ENCODE peak calls at places on chromosomes 3 and 15, in five cellular contexts. One of them, this sample, is unnamed.

GRCh38 chr3:151047636-151048035 is 37.8 kb upstream of the MED12L start:
- DNase-seq in cardiac muscle cell: no peak
- DNase-seq in tibial artery: no peak
- DNase-seq in BJ: no peak
- DNase-seq in AG09319: no peak
- DNase-seq in this sample: no peak

GRCh38 chr15:78509726-78510312 is 2.4 kb downstream of the HYKK start:
- DNase-seq in BJ: no peak
- DNase-seq in cardiac muscle cell: no peak
- DNase-seq in tibial artery: no peak
- DNase-seq in AG09319: no peak
- DNase-seq in this sample: no peak

GRCh38 chr3:170724599-170724998 is 138.7 kb upstream of the SLC7A14 start:
- DNase-seq in BJ: no peak
- DNase-seq in AG09319: no peak
- DNase-seq in cardiac muscle cell: no peak
- DNase-seq in tibial artery: peak; percentile 71
- DNase-seq in this sample: no peak

GRCh38 chr3:185717627-185718330 is 107.1 kb downstream of the IGF2BP2 start:
- DNase-seq in BJ: no peak
- DNase-seq in cardiac muscle cell: no peak
- DNase-seq in tibial artery: no peak
- DNase-seq in AG09319: no peak
- DNase-seq in this sample: no peak

GRCh38 chr15:59401810-59402569 is 29.3 kb upstream of the MYO1E start:
- DNase-seq in BJ: no peak
- DNase-seq in tibial artery: no peak
- DNase-seq in cardiac muscle cell: no peak
- DNase-seq in AG09319: no peak
- DNase-seq in this sample: no peak

GRCh38 chr15:57205999-57206398 is 170.3 kb upstream of the CGNL1 start:
- DNase-seq in cardiac muscle cell: no peak
- DNase-seq in AG09319: no peak
- DNase-seq in tibial artery: no peak
- DNase-seq in BJ: no peak
- DNase-seq in this sample: no peak

GRCh38 chr15:65105038-65105437 is 10.0 kb downstream of the UBAP1L start:
- DNase-seq in cardiac muscle cell: no peak
- DNase-seq in BJ: no peak
- DNase-seq in AG09319: no peak
- DNase-seq in tibial artery: peak; percentile 24
- DNase-seq in this sample: no peak

GRCh38 chr3:130743354-130743753 is 3.3 kb downstream of the PIK3R4 start:
- DNase-seq in tibial artery: no peak
- DNase-seq in BJ: no peak
- DNase-seq in AG09319: no peak
- DNase-seq in cardiac muscle cell: no peak
- DNase-seq in this sample: no peak

GRCh38 chr3:126121074-126121473 is 37.1 kb upstream of the SLC41A3 start:
- DNase-seq in cardiac muscle cell: no peak
- DNase-seq in AG09319: no peak
- DNase-seq in tibial artery: peak; percentile 29
- DNase-seq in BJ: no peak
- DNase-seq in this sample: no peak

GRCh38 chr3:43477600-43477999 is 144.2 kb downstream of the ANO10 start:
- DNase-seq in cardiac muscle cell: no peak
- DNase-seq in AG09319: no peak
- DNase-seq in tibial artery: no peak
- DNase-seq in BJ: no peak
- DNase-seq in this sample: peak; percentile 24

GRCh38 chr3:163328680-163329079 is 1749.6 kb downstream of the SI start:
- DNase-seq in AG09319: no peak
- DNase-seq in cardiac muscle cell: no peak
- DNase-seq in tibial artery: no peak
- DNase-seq in BJ: no peak
- DNase-seq in this sample: no peak

GRCh38 chr3:146561879-146562278 is 17.5 kb upstream of the PLSCR1 start:
- DNase-seq in BJ: no peak
- DNase-seq in cardiac muscle cell: no peak
- DNase-seq in AG09319: no peak
- DNase-seq in tibial artery: no peak
- DNase-seq in this sample: no peak

GRCh38 chr15:66733976-66734375 is 31.9 kb downstream of the SMAD6 start:
- DNase-seq in AG09319: no peak
- DNase-seq in cardiac muscle cell: no peak
- DNase-seq in BJ: no peak
- DNase-seq in tibial artery: peak; percentile 88
- DNase-seq in this sample: no peak

GRCh38 chr15:57405133-57405532 is 28.8 kb downstream of the CGNL1 start:
- DNase-seq in cardiac muscle cell: no peak
- DNase-seq in BJ: no peak
- DNase-seq in AG09319: no peak
- DNase-seq in tibial artery: no peak
- DNase-seq in this sample: no peak

GRCh38 chr15:47820780-47821319 is 103.5 kb downstream of the SEMA6D start:
- DNase-seq in cardiac muscle cell: no peak
- DNase-seq in AG09319: peak; percentile 15
- DNase-seq in BJ: no peak
- DNase-seq in tibial artery: no peak
- DNase-seq in this sample: no peak

GRCh38 chr15:96428742-96429141 is 98.2 kb downstream of the NR2F2 start:
- DNase-seq in cardiac muscle cell: no peak
- DNase-seq in AG09319: peak; percentile 68
- DNase-seq in BJ: peak; percentile 89
- DNase-seq in tibial artery: no peak
- DNase-seq in this sample: no peak

GRCh38 chr3:67489816-67490215 is 164.6 kb downstream of the SUCLG2 start:
- DNase-seq in tibial artery: no peak
- DNase-seq in AG09319: peak; percentile 39
- DNase-seq in BJ: peak; percentile 53
- DNase-seq in cardiac muscle cell: no peak
- DNase-seq in this sample: no peak